ENCODE peak calls at places on chromosome 16, in seven cellular contexts. S is K562, A is GM12878, N is Peyer's patch, J is uterus, U is IMR-90, M is adrenal gland. R is an unnamed sample.

GRCh38 chr16:83689385-83689831 is 118.4 kb upstream of the HSBP1 start:
- DNase-seq in S (no peak), A (peak; percentile 17), N (no peak), J (no peak), U (peak; percentile 94), M (no peak), R (no peak)

GRCh38 chr16:12881182-12881581 is 20.2 kb upstream of the SHISA9 start:
- DNase-seq in S (no peak), A (no peak), N (no peak), J (no peak), U (no peak), M (no peak), R (no peak)

GRCh38 chr16:55035037-55035436 is 104.4 kb downstream of the IRX5 start:
- DNase-seq in S (peak; percentile 64), A (no peak), N (no peak), J (no peak), U (no peak), M (no peak), R (no peak)

GRCh38 chr16:87849419-87850008 is 19.8 kb downstream of the SLC7A5 start:
- DNase-seq in S (no peak), A (no peak), N (no peak), J (no peak), U (no peak), M (no peak), R (no peak)

GRCh38 chr16:48511071-48511540 is 98.9 kb downstream of the N4BP1 start:
- DNase-seq in S (no peak), A (no peak), N (no peak), J (no peak), U (peak; percentile 68), M (no peak), R (no peak)

GRCh38 chr16:3431779-3432219 is 11.5 kb downstream of the ZNF597 start:
- DNase-seq in S (peak; percentile 56), A (no peak), N (no peak), J (peak; percentile 37), U (peak; percentile 31), M (peak; percentile 72), R (peak; percentile 4)

GRCh38 chr16:19502395-19503131 is 19.3 kb downstream of the GDE1 start:
- DNase-seq in S (peak; percentile 72), A (no peak), N (peak; percentile 57), J (peak; percentile 45), U (peak; percentile 73), M (peak; percentile 72), R (peak; percentile 52)

GRCh38 chr16:68744744-68745280 is 7.7 kb downstream of the CDH1 start:
- DNase-seq in S (no peak), A (no peak), N (no peak), J (no peak), U (peak; percentile 5), M (no peak), R (no peak)

GRCh38 chr16:64870859-64871258 is 251.0 kb downstream of the CDH11 start:
- DNase-seq in S (no peak), A (no peak), N (no peak), J (no peak), U (no peak), M (no peak), R (no peak)

GRCh38 chr16:80158766-80159165 is 382.0 kb upstream of the DYNLRB2 start:
- DNase-seq in S (no peak), A (no peak), N (no peak), J (no peak), U (peak; percentile 87), M (no peak), R (no peak)

GRCh38 chr16:56349086-56349415 is 76.3 kb downstream of the AMFR start:
- DNase-seq in S (no peak), A (no peak), N (no peak), J (no peak), U (no peak), M (no peak), R (no peak)

GRCh38 chr16:18041864-18042834 is 294.4 kb downstream of the NPIPA8 start:
- DNase-seq in S (no peak), A (no peak), N (no peak), J (no peak), U (no peak), M (no peak), R (no peak)

GRCh38 chr16:66901626-66902025 is 17.1 kb downstream of the CDH16 start:
- DNase-seq in S (no peak), A (no peak), N (no peak), J (no peak), U (no peak), M (no peak), R (no peak)

GRCh38 chr16:82793550-82794244 is 166.9 kb downstream of the CDH13 start:
- DNase-seq in S (no peak), A (no peak), N (no peak), J (no peak), U (no peak), M (no peak), R (no peak)

GRCh38 chr16:57667526-57668258 is 414 bp upstream of the ADGRG3 start:
- DNase-seq in S (peak; percentile 72), A (no peak), N (no peak), J (no peak), U (peak; percentile 38), M (peak; percentile 77), R (no peak)

GRCh38 chr16:83581082-83581481 is 226.7 kb upstream of the HSBP1 start:
- DNase-seq in S (no peak), A (no peak), N (no peak), J (no peak), U (peak; percentile 46), M (no peak), R (no peak)

GRCh38 chr16:66706506-66706880 is 9.9 kb upstream of the CMTM4 start:
- DNase-seq in S (no peak), A (no peak), N (no peak), J (no peak), U (no peak), M (no peak), R (no peak)

GRCh38 chr16:54411555-54411954 is 125.0 kb upstream of the IRX3 start:
- DNase-seq in S (no peak), A (no peak), N (no peak), J (no peak), U (no peak), M (no peak), R (no peak)

GRCh38 chr16:54370653-54371052 is 84.1 kb upstream of the IRX3 start:
- DNase-seq in S (peak; percentile 16), A (no peak), N (no peak), J (no peak), U (no peak), M (peak; percentile 18), R (no peak)

GRCh38 chr16:67800252-67801046 is 5.9 kb downstream of the RANBP10 start:
- DNase-seq in S (peak; percentile 35), A (no peak), N (no peak), J (no peak), U (no peak), M (peak; percentile 54), R (no peak)

GRCh38 chr16:77359065-77359502 is 75.8 kb downstream of the ADAMTS18 start:
- DNase-seq in S (no peak), A (no peak), N (no peak), J (no peak), U (peak; percentile 0), M (no peak), R (no peak)

GRCh38 chr16:75249441-75249840 is 2.0 kb downstream of the BCAR1 start:
- DNase-seq in S (no peak), A (no peak), N (no peak), J (no peak), U (no peak), M (no peak), R (no peak)

GRCh38 chr16:75246504-75247205 is 4.8 kb downstream of the BCAR1 start:
- DNase-seq in S (no peak), A (no peak), N (no peak), J (no peak), U (peak; percentile 75), M (no peak), R (no peak)

GRCh38 chr16:75248536-75249380 is 2.7 kb downstream of the BCAR1 start:
- DNase-seq in S (no peak), A (no peak), N (no peak), J (no peak), U (no peak), M (no peak), R (no peak)

GRCh38 chr16:75247249-75247648 is 4.2 kb downstream of the BCAR1 start:
- DNase-seq in S (no peak), A (no peak), N (no peak), J (no peak), U (no peak), M (no peak), R (no peak)

GRCh38 chr16:75248142-75248535 is 3.3 kb downstream of the BCAR1 start:
- DNase-seq in S (no peak), A (no peak), N (no peak), J (no peak), U (no peak), M (no peak), R (no peak)
- TF ChIP-seq POLR2A in S (no peak), A (no peak), N (no peak), J (no peak), U (peak; percentile 33), M (no peak), R (no peak)

GRCh38 chr16:30747799-30748633 is at the start of gene PHKG2:
- DNase-seq in S (peak; percentile 93), A (peak; percentile 96), N (peak; percentile 98), J (peak; percentile 99), U (peak; percentile 98), M (peak; percentile 99), R (peak; percentile 96)
- TF ChIP-seq CTCF in S (no peak), A (no peak), N (no peak), J (peak; percentile 7), U (no peak), M (no peak), R (no peak)

DNA sequence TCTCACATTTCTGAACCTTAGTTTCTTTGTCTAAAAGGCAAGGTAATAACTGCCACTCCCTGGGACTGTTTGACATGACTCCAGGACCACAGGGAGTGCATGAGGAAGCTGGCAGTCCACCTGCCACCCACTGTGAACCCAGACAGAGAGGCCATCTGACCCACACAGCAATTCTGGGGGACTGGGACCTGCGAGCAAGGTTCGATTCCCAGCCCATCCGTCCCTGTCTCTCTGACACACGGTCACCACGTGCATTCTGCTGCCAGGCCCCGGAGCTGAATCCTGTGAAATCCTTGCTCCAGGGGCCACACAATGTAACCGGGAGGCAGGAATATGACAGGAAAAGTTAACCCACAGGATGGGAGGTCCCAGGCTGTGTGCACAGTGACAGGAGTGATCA is 218.8 kb upstream of the FOXF1 start:
- DNase-seq in S (no peak), A (no peak), N (no peak), J (no peak), U (no peak), M (no peak), R (no peak)
- H3K27me3 ChIP-seq in S (peaks cover 73% of the 10 kb centered on the region), A (peaks cover 8% of the 10 kb centered on the region), N (no peaks in the 10 kb centered on the region), J (peaks cover 44% of the 10 kb centered on the region), U (peaks cover 6% of the 10 kb centered on the region), M (peaks cover 38% of the 10 kb centered on the region), R (peaks cover 98% of the 10 kb centered on the region)

DNA sequence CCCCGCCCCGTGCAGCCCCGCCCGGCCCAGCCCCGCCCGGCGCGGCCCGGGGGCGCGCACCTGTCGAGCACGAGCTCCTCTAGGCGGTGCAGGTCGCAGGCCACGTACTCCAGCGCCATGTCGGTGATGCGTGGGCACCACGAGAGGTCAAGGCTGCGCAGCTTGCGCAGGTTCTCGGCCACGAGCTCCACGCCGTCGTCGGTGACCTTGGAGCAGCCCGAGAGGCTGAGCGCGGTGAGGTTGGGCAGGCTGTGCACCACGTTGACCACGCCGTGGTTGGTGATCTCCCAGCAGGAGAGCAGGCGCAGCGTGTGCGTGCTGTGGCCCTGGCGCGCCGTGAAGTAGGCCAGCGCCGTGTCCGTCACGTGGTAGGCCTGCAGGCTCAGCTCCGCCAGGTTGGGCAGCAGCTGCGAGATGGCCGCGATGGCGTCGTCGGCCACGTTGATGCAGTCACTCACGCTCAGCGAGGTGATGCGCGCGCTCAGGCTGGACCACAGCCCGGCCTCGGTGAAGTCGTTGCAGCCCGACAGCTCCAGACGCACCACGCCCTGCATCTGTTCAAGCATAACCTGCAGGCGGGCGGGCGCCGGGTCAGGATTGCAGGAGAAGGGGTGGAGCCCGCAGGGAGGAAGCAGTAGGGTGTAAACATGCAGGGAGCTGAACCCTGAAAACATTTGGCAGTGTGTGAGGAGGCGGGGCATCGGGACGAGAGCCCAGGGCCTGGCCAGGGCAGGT is 5.3 kb upstream of the WDR24 start:
- DNase-seq in S (peak; percentile 63), A (no peak), N (peak; percentile 63), J (no peak), U (no peak), M (peak; percentile 67), R (no peak)
- TF ChIP-seq POLR2A in S (peak; percentile 36), A (peak; percentile 86), N (no peak), J (no peak), U (no peak), M (no peak), R (no peak)